ENCODE peak calls at places on chromosomes 13 and 19, in four cellular contexts. O is ovary, K is dorsolateral prefrontal cortex, F is adrenal gland. R is an unnamed sample. For H3K27me3, the result is how much of the 10 kb centered on the place peaks cover.

GRCh38 chr19:38384209-38385027 is 3.4 kb downstream of the GGN start:
- DNase-seq in O (no peak), F (no peak), K (no peak), R (no peak)

GRCh38 chr19:49592486-49593232 is 1.7 kb downstream of the PRR12 start:
- DNase-seq in F (no peak), K (peak), O (no peak), R (no peak)

GRCh38 chr13:77172650-77173049 is 145.7 kb upstream of the FBXL3 start:
- DNase-seq in F (no peak), O (no peak), K (no peak), R (no peak)

GRCh38 chr13:99577934-99578917 is 77.0 kb downstream of the TM9SF2 start:
- DNase-seq in O (peak), K (no peak), F (peak), R (no peak)

GRCh38 chr19:58212336-58213074 is 16.2 kb upstream of the ZNF544 start:
- DNase-seq in O (no peak), K (no peak), F (no peak), R (no peak)

GRCh38 chr19:38655148-38655824 is 7.8 kb downstream of the ACTN4 start:
- DNase-seq in F (no peak), K (no peak), O (no peak), R (no peak)

GRCh38 chr13:98089246-98089645 is 53.6 kb upstream of the FARP1 start:
- DNase-seq in K (no peak), O (no peak), F (no peak), R (no peak)

GRCh38 chr13:21897140-21897539 is 226.3 kb downstream of the FGF9 start:
- DNase-seq in O (no peak), K (no peak), F (no peak), R (no peak)

GRCh38 chr13:94344126-94344863 is 135.2 kb downstream of the DCT start:
- DNase-seq in K (no peak), O (no peak), F (no peak), R (no peak)

GRCh38 chr19:45179063-45179847 is 671 bp downstream of the BLOC1S3 start:
- DNase-seq in O (peak), F (no peak), K (no peak), R (peak)

GRCh38 chr13:34587586-34587985 is 354.5 kb upstream of the NBEA start:
- DNase-seq in O (no peak), K (no peak), F (no peak), R (no peak)

GRCh38 chr13:42036711-42037110 is 11.7 kb upstream of the DGKH start:
- DNase-seq in K (no peak), F (no peak), O (no peak), R (no peak)

GRCh38 chr19:35560271-35560670 is 3.2 kb downstream of the ATP4A start:
- DNase-seq in F (no peak), K (no peak), O (no peak), R (no peak)
- H3K27me3 ChIP-seq in F (under half), K (under half), O (under half), R (under half)

GRCh38 chr19:55094456-55095259 is 19.0 kb downstream of the EPS8L1 start:
- DNase-seq in K (no peak), O (no peak), F (no peak), R (no peak)
- TF ChIP-seq CTCF in K (no peak), O (no peak), F (no peak), R (no peak)

DNA sequence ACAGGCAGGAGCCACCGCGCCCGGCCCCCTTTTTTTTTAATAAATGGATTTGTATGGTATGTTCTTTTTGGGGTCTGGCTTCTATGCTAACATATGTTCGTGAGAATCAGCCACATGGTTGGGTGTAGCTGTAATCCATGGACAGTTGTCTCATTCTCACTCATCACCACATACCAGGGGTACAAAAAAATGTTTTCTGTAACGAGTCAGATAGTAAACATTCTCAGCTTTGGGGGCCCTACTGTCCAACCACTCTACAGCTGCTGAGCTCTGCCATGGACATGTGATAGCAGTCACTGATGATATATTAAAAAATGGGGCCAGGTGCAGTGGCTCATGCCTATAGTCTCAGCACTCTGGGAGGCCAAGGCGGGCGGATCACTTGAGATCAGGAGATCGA is 5.1 kb upstream of the RETN start:
- DNase-seq in O (no peak), K (no peak), F (no peak), R (no peak)
- H3K27me3 ChIP-seq in O (under half), K (under half), F (under half), R (under half)

GRCh38 chr19:27792576-27793127 is 1420.3 kb downstream of the UQCRFS1 start:
- DNase-seq in K (no peak), F (no peak), O (no peak), R (no peak)

GRCh38 chr19:27793644-27794443 is 1419.1 kb downstream of the UQCRFS1 start:
- DNase-seq in K (peak), F (peak), O (peak), R (peak)

GRCh38 chr19:27795369-27795768 is 1417.6 kb downstream of the UQCRFS1 start:
- DNase-seq in O (peak), K (no peak), F (no peak), R (no peak)

GRCh38 chr19:27794444-27795042 is 1418.4 kb downstream of the UQCRFS1 start:
- DNase-seq in O (peak), K (peak), F (no peak), R (no peak)

DNA sequence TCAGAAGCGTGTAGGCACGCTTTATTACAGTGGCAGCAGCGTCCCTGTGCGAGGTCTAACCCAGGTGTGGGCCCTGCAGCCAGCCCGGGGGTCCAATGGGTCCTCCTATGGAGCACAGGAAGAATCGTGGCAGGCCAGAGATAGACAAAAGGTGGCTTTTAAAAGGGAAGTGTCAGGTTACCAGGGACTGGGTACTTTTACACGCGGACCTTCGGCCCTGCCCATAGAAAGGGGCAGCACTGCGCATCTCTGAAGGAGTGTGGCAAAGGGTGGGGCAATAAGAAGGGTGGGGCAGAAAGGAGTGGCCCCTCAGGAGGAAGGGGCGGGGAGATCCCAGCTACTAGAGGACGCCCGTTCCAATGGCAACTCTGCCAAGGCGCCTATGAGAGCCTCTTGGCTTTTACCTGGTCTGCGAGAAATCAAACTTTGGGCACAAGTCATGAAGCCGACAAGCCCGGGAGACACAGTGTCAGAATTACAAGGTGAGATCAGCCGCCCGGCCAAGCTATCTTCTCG is 1419.8 kb downstream of the UQCRFS1 start:
- DNase-seq in O (no peak), K (peak), F (peak), R (peak)
- TF ChIP-seq CTCF in O (no peak), K (no peak), F (no peak), R (no peak)

GRCh38 chr19:2361259-2362038 is 1.4 kb downstream of the TMPRSS9 start:
- DNase-seq in F (no peak), O (no peak), K (no peak), R (no peak)

GRCh38 chr19:2360876-2361232 is 789 bp downstream of the TMPRSS9 start:
- DNase-seq in O (no peak), K (no peak), F (no peak), R (no peak)

GRCh38 chr19:2362039-2362969 is 2.2 kb downstream of the TMPRSS9 start:
- DNase-seq in O (no peak), K (no peak), F (no peak), R (no peak)

GRCh38 chr19:2358548-2359173 is 1.4 kb upstream of the TMPRSS9 start:
- DNase-seq in F (no peak), O (no peak), K (no peak), R (no peak)

DNA sequence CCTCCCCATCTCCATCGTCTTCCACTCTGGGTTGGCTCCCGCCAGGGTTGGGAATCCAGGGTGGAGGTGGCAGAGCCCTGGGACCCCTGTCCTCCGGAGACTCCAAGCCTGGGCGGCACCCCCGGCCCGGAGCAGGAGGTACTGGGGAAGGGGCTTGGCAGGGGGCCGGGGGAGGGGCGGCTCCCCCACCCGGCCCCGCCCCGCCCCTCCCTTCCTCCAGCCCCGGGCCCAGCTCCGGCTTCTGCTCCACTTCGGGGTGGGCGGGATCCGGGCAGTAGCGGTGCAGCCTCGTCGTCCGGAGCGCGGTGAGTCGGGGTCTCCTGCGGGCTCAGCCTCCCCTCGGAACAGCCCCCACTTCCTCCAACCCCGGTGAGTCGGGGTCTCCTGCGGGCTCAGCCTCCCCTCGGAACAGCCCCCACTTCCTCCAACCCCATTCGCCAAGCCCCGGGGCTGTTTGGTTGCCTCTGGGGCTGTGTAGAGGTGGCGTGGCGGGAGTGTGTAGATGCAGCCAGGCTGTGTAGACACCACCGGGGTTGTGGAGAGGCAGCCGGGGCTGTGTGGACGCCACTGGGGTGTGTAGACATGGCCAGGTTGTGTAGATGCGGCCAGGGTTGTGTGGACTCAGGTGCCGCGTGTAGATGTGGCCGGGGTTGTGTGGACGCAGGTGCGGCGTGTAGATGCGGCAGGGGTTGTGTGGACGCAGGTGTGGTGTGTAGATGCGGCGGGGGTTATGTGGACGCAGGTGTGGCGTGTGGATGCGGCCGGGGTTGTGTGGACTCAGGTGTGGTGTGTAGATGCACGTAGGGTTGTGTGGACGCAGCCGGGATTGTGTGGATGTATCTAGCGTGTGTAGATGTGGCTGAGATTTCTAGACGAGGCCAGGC is at the start of gene TMPRSS9:
- DNase-seq in O (no peak), F (no peak), K (no peak), R (no peak)
- H3K27me3 ChIP-seq in O (under half), F (under half), K (under half), R (half or more)

GRCh38 chr13:46751811-46752635 is 44.9 kb downstream of the ESD start:
- DNase-seq in K (no peak), O (no peak), F (no peak), R (no peak)
- TF ChIP-seq CTCF in K (no peak), O (no peak), F (no peak), R (no peak)

DNA sequence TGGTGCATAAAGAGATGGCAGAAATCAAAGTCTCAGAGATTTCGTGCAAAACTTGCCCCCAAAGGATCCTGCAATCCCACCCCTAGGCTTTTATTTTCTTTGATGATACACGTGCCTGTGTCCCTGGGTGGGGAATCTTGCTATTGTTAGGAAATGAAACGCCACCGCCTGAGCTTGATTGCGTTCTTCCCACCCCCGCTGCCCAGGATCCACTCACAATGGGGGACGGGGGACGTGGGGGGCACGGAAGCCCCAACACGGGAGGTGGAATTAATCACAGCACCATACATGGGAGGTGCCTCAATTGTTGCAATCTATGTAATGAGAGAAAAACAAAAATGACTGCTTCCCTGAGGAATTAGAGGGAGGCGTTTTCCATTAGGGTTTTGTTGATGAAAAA is 39.6 kb downstream of the ZNRF4 start:
- DNase-seq in O (no peak), F (no peak), K (no peak), R (no peak)
- H3K27me3 ChIP-seq in O (under half), F (under half), K (under half), R (half or more)

GRCh38 chr19:36939153-36939552 is 23.0 kb downstream of the ZNF568 start:
- DNase-seq in K (no peak), F (no peak), O (no peak), R (no peak)
- TF ChIP-seq CTCF in K (no peak), F (no peak), O (no peak), R (no peak)

DNA sequence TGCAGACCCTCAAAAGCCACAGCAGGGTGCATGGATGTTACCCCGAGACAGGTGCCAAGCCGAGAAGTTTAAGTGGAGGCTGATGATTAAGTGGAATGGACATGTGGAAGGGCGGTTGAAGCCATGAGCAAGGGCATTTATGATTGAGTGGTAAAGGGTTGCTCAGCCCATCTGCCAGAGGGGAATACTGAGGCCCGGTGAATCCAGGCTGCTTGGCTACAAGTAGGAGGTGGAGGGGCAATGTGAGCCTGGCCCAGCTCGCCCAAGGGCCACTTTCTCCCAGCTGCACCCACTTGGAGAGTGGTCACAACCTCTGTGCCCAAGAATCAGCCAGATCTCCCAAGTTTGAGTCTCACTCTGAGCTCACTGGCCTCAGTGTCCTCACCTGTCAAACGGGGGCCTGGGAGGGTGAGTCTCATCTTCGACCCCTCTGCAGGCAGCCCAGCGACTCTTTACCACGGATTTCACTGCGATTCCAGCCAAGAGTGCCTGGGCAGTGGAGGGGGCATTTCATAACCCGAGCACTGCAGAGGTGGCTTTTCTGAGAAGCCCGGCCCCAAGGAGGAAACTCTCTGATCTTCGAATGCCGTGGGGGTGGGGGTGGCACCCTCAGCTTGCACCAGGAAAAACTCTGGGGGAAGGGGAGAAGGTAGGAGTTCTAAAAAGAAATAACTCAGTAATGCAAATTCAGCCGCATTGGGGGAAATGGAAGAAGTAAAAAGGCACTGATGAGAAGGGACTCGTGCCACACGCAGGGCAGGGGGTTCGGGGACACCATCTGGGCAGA is 62.8 kb upstream of the KLF2 start:
- DNase-seq in O (no peak), K (no peak), F (no peak), R (no peak)
- H3K27me3 ChIP-seq in O (under half), K (under half), F (under half), R (under half)